ENCODE peak calls at places on chromosomes 13 and 19, in six cellular contexts. M is BJ, H is mammary epithelial cell, T is thyroid gland, X is stomach, G is tibial nerve. D is an unnamed sample.

GRCh38 chr13:109126973-109127615 is 497.7 kb downstream of the MYO16 start:
- DNase-seq in T (no peak), G (no peak), X (no peak), H (no peak), M (no peak), D (no peak)

GRCh38 chr19:14517446-14517839 is 754 bp downstream of the DNAJB1 start:
- DNase-seq in M (no peak), T (no peak), G (no peak), H (no peak), X (no peak), D (no peak)

GRCh38 chr19:44677019-44677809 is 5.9 kb downstream of the CEACAM19 start:
- DNase-seq in G (no peak), X (no peak), M (peak; percentile 20), H (peak; percentile 55), T (peak; percentile 41), D (no peak)

GRCh38 chr19:18488838-18489626 is 32.8 kb downstream of the ELL start:
- DNase-seq in T (peak; percentile 84), M (no peak), X (peak; percentile 63), G (no peak), H (no peak), D (no peak)

GRCh38 chr19:13334801-13335481 is 171.3 kb downstream of the CACNA1A start:
- DNase-seq in G (no peak), X (no peak), H (no peak), T (no peak), M (no peak), D (no peak)

GRCh38 chr19:18633321-18633720 is 3.5 kb upstream of the KLHL26 start:
- DNase-seq in G (no peak), T (no peak), X (no peak), H (no peak), M (no peak), D (no peak)

GRCh38 chr19:46176116-46176860 is 28.2 kb downstream of the IGFL2 start:
- DNase-seq in T (no peak), X (no peak), M (no peak), H (no peak), G (no peak), D (no peak)

GRCh38 chr19:56829586-56829985 is 10.9 kb downstream of the PEG3 start:
- DNase-seq in X (no peak), T (no peak), G (no peak), M (no peak), H (no peak), D (no peak)

GRCh38 chr13:66425741-66426140 is 804.4 kb downstream of the PCDH9 start:
- DNase-seq in H (no peak), G (no peak), X (no peak), T (no peak), M (no peak), D (no peak)

GRCh38 chr19:483332-484072 is 12.8 kb upstream of the MADCAM1 start:
- DNase-seq in G (no peak), H (no peak), X (no peak), M (no peak), T (no peak), D (no peak)

GRCh38 chr13:91372813-91373420 is 25.4 kb downstream of the MIR17HG start:
- DNase-seq in X (no peak), H (no peak), T (no peak), G (no peak), M (no peak), D (no peak)

GRCh38 chr19:44817725-44818469 is 9.0 kb downstream of the BCAM start:
- DNase-seq in M (no peak), H (no peak), G (no peak), X (no peak), T (peak; percentile 42), D (no peak)

GRCh38 chr13:51647067-51647466 is 62.8 kb downstream of the WDFY2 start:
- DNase-seq in X (no peak), M (no peak), T (no peak), G (no peak), H (no peak), D (no peak)

GRCh38 chr19:2974342-2974932 is 2.9 kb upstream of the TLE6 start:
- DNase-seq in T (peak; percentile 18), X (no peak), G (peak; percentile 81), H (no peak), M (no peak), D (no peak)

GRCh38 chr19:44988896-44989563 is 12.2 kb upstream of the RELB start:
- DNase-seq in T (peak; percentile 57), X (peak; percentile 74), M (no peak), H (peak; percentile 35), G (peak; percentile 41), D (no peak)

GRCh38 chr13:48979892-48980291 is 4.2 kb downstream of the FNDC3A start:
- DNase-seq in G (no peak), M (no peak), X (no peak), T (no peak), H (no peak), D (no peak)

GRCh38 chr13:80873589-80873988 is 532.7 kb upstream of the SPRY2 start:
- DNase-seq in M (no peak), G (no peak), X (no peak), T (no peak), H (peak; percentile 51), D (no peak)

DNA sequence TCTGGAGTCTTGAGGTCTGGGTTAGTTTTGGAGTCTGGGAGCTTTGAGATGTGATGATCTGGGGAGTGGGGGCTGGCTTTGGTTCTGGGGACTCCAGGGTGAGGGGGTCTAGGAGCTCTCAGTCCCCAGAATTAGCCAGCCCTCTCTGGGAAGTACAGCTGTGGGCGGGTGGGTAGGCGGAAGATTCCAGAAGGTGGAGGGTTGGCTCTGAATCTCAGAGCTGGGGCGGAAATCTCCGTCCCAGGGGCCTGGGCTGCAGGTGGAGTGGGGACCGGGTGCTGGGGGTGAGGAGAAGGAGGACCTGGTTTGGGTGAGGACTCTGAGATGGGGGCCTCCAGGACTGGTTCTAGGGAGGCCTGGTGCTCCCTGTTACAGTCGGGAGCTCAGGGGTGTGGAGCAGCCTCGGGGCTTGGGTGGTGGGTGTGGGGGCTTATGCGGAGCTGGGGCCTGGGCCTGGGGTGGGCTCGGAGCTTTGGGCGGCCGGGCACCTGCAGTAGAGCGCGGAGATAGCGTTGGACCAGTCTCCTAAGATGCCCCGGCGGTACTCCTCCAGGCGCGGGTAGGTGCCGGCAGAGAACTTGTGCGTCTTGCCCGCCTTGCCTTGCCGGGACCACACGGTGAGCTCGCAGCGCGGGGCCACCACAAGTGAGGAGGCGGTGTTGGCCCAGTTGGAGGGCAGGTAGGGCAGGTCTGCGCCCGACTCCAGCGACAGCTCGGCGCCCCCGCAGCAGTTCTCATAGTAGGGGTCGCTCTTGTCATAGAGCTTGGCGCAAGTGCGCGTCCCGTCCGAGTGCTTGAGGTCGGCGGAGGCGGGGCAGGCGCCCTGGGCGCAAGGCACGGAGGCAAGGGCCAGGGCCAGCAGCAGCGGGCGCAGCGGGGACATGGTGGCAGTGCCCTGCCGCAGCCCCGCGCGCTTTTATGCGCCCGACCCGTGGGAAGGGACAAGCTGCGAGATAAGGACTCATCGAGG is at the start of gene SYCN:
- DNase-seq in T (no peak), M (no peak), X (peak; percentile 49), H (no peak), G (no peak), D (no peak)
- H3K27me3 ChIP-seq in T (peaks cover 14% of the 10 kb centered on the region), M (peaks cover 19% of the 10 kb centered on the region), X (no peaks in the 10 kb centered on the region), H (peaks cover 19% of the 10 kb centered on the region), G (no peaks in the 10 kb centered on the region), D (peaks cover 40% of the 10 kb centered on the region)

GRCh38 chr19:12325690-12326089 is 7.7 kb downstream of the ZNF563 start:
- DNase-seq in X (no peak), M (no peak), T (no peak), G (no peak), H (no peak), D (no peak)
- H3K4me3 ChIP-seq in X (no peak overlapping the region), M (no peak overlapping the region), T (no peak overlapping the region), G (no peak overlapping the region), H (no peak overlapping the region), D (no peak overlapping the region)

DNA sequence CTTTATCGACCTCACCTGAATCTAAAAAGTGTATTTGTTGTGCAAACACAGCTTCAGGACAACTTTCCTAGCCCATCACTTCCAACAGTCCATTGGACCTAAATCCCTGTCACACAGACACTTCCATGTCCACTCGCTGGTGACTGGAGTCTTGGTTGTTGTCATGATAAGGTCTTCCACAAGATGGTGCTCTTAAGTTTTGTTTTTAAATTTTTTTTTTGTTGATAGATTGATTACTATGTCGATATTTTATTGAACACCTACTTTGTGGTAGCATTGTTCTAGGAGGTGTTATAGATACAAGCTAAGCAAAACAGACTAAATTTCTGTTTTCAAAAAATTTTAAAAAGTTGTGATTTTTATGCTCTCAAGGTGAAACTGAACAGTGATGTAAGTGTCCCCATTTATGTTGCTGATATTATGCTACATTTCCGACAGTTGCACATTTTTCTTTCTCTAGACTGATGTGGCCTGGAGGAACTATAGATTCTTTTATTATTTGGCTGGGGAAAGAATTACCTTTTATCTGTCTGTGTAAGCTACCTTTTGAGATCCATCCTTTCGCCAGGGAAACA is 8.1 kb upstream of the ERICH6B start:
- DNase-seq in T (no peak), M (no peak), H (no peak), X (no peak), G (no peak), D (no peak)
- TF ChIP-seq CTCF in T (no peak), M (peak; percentile 51), H (peak; percentile 60), X (peak; percentile 10), G (peak; percentile 13), D (peak; percentile 52)

GRCh38 chr13:36673838-36674326 is at the start of gene SERTM1:
- DNase-seq in T (peak; percentile 52), X (no peak), G (no peak), H (peak; percentile 27), M (no peak), D (no peak)
- H3K27me3 ChIP-seq in T (no peaks in the 10 kb centered on the region), X (no peaks in the 10 kb centered on the region), G (no peaks in the 10 kb centered on the region), H (peaks cover 20% of the 10 kb centered on the region), M (peaks cover 9% of the 10 kb centered on the region), D (peaks cover 32% of the 10 kb centered on the region)

GRCh38 chr13:46176756-46177155 is 5.2 kb downstream of the LCP1 start:
- DNase-seq in H (no peak), X (no peak), T (no peak), M (no peak), G (peak; percentile 30), D (no peak)
- H3K4me3 ChIP-seq in H (no peak overlapping the region), X (no peak overlapping the region), T (no peak overlapping the region), M (no peak overlapping the region), G (no peak overlapping the region), D (no peak overlapping the region)

GRCh38 chr19:49061000-49061399 is 3.5 kb upstream of the CGB7 start:
- DNase-seq in X (no peak), T (no peak), H (no peak), G (no peak), M (no peak), D (no peak)

GRCh38 chr19:49057636-49058234 is at the start of gene CGB7:
- DNase-seq in T (peak; percentile 75), M (no peak), H (peak; percentile 69), G (peak; percentile 54), X (peak; percentile 81), D (peak; percentile 25)

GRCh38 chr19:49059056-49059455 is 1.5 kb upstream of the CGB7 start:
- DNase-seq in T (no peak), H (no peak), X (no peak), M (no peak), G (no peak), D (no peak)

GRCh38 chr19:49058592-49058991 is 1.0 kb upstream of the CGB7 start:
- DNase-seq in X (no peak), G (no peak), H (peak; percentile 20), T (no peak), M (no peak), D (no peak)

GRCh38 chr19:49056101-49056901 is 1.2 kb downstream of the CGB7 start:
- DNase-seq in H (peak; percentile 69), X (peak; percentile 60), T (peak; percentile 46), M (no peak), G (peak; percentile 10), D (peak; percentile 4)
- TF ChIP-seq CTCF in H (peak; percentile 37), X (no peak), T (no peak), M (peak; percentile 52), G (peak; percentile 30), D (peak; percentile 33)

GRCh38 chr13:99973163-99973785 is 1.7 kb upstream of the ZIC5 start:
- DNase-seq in H (no peak), M (no peak), X (no peak), G (no peak), T (no peak), D (no peak)
- H3K27me3 ChIP-seq in H (peaks cover 79% of the 10 kb centered on the region), M (peaks cover 65% of the 10 kb centered on the region), X (peaks cover 61% of the 10 kb centered on the region), G (peaks cover 19% of the 10 kb centered on the region), T (peaks cover 84% of the 10 kb centered on the region), D (peaks cover 74% of the 10 kb centered on the region)